ENCODE peak calls at places on chromosomes 13 and 19, in five cellular contexts. L, R, X, N and E are unnamed samples.

GRCh38 chr19:47023448-47023794 is 3.8 kb downstream of the NPAS1 start:
- DNase-seq in L (no peak), R (no peak), X (no peak), N (no peak), E (no peak)

GRCh38 chr19:18744019-18744418 is 47.1 kb downstream of the COMP start:
- DNase-seq in L (no peak), R (no peak), X (no peak), N (no peak), E (no peak)

GRCh38 chr13:40786568-40786996 is 2.8 kb upstream of the SLC25A15 start:
- DNase-seq in L (peak), R (no peak), X (no peak), N (peak), E (no peak)

GRCh38 chr13:72983085-72983768 is 75.6 kb upstream of the KLF5 start:
- DNase-seq in L (peak), R (no peak), X (no peak), N (no peak), E (peak)

GRCh38 chr13:57588639-57589038 is 42.9 kb upstream of the PCDH17 start:
- DNase-seq in L (no peak), R (no peak), X (no peak), N (no peak), E (no peak)

GRCh38 chr19:14434543-14435319 is 1.6 kb downstream of the PKN1 start:
- DNase-seq in L (peak), R (peak), X (no peak), N (peak), E (peak)

GRCh38 chr13:94712812-94713555 is 639 bp upstream of the SOX21 start:
- DNase-seq in L (no peak), R (peak), X (no peak), N (no peak), E (peak)

GRCh38 chr13:61086052-61086451 is 329.6 kb downstream of the PCDH20 start:
- DNase-seq in L (no peak), R (no peak), X (no peak), N (no peak), E (no peak)

GRCh38 chr19:11881151-11881800 is 6.3 kb upstream of the ZNF69 start:
- DNase-seq in L (peak), R (peak), X (peak), N (peak), E (peak)

DNA sequence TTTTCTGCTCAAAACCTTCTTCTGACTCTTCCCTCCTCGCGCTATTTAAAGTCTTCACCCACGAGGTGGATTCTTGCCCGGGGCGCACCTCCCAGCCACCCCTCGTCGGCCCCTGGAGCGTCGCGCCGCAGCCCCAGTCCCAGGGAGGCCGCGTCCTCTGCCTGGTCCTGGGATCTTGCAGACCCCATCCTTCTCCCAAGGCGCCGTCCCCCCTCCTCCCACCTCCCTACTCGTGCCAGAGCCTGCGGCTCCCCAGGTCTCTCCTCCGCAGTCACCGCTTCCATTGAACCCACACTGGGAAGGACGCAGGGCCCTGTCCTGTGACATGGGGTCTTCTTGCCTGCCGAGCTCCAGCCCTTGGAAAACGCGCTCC is 472 bp downstream of the ZNF808 start:
- DNase-seq in L (no peak), R (peak), X (no peak), N (peak), E (no peak)
- TF ChIP-seq JUND in L (no peak), R (no peak), X (no peak), N (no peak), E (no peak)

GRCh38 chr19:10114651-10115391 is 3.3 kb downstream of the P2RY11 start:
- DNase-seq in L (no peak), R (peak), X (no peak), N (no peak), E (no peak)
- TF ChIP-seq JUND in L (no peak), R (peak), X (no peak), N (no peak), E (no peak)

GRCh38 chr13:32893176-32893575 is 123.0 kb upstream of the KL start:
- DNase-seq in L (no peak), R (no peak), X (no peak), N (no peak), E (no peak)

GRCh38 chr13:32895296-32895695 is 120.9 kb upstream of the KL start:
- DNase-seq in L (no peak), R (no peak), X (no peak), N (no peak), E (no peak)

GRCh38 chr13:32897296-32897695 is 118.9 kb upstream of the KL start:
- DNase-seq in L (no peak), R (no peak), X (no peak), N (no peak), E (no peak)

GRCh38 chr13:32889986-32890565 is 126.1 kb upstream of the KL start:
- DNase-seq in L (no peak), R (no peak), X (no peak), N (no peak), E (no peak)

DNA sequence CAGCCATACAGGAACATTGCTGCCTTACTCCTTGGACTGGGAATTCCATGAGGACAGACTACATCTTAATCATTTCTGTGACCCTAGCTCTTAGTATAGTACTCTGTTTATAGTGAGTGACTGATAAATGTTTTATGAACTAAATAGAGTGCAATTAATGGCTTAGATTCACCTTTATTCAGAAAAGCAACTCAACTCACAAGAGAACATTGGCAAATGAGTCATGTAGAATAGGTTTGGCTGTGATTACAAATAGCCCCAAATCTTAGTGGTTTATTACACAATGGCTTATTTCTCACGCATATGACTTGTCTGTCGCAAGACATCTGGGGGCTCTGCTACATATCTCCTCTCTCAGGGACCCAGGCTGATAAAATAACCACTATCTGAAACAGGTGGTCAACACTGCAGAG is 121.6 kb upstream of the KL start:
- DNase-seq in L (no peak), R (no peak), X (no peak), N (no peak), E (no peak)
- TF ChIP-seq JUND in L (no peak), R (no peak), X (no peak), N (no peak), E (no peak)

DNA sequence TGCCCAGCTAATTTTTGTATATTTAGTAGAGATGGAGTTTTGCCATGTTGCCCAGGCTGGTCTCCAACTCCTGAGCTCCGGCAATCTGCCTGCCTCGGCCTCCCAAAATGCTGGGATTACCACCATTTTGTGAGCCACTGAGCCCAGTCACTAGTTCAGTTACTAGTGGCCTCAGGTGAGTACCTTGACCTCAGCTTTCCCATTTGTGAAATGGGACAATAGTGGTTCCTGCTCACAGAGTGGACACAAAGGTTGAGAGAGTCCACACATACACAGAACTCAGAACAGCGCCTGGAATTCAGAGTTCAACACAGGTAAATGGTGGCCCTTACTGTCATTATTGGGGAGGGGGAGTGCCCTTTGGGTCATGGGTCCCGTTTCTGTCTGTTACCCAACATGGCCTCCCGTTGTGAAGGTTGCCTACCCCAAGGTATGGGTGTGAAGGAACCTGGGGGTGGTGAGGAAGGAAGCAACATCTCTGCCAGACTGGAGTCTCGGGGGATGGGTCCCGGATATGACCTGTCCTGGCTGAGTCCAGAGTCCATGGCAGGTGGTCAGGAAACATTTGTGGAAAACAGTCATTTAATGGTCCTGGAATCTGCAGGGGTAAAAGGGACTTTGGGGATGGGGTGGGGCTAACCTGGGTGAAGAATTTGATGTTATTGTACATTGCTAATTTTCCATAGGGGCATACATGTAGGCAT is 11.7 kb upstream of the IRGC start:
- DNase-seq in L (peak), R (no peak), X (no peak), N (no peak), E (no peak)
- TF ChIP-seq JUND in L (no peak), R (no peak), X (no peak), N (no peak), E (no peak)

DNA sequence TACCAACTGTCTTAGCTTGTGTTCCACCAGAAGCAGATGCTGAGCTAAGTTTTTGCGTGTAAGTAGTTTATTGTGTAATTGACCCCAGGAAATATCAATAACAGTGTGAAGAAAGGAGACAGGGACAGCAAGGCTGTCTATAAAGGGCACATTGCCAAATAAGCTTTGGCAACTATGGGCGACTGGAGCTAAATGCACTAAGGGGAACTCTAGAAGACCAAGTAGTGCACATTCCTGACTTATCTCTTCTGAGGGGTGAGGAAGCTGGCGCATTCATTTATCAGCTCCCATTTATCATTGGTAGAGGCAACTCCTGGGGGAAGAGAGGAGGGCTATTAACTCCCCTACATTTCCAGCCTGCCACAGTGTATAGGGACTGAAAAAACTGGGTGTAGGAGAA is 135.0 kb downstream of the DLEU7 start:
- DNase-seq in L (no peak), R (no peak), X (no peak), N (no peak), E (no peak)
- TF ChIP-seq JUND in L (no peak), R (no peak), X (no peak), N (no peak), E (no peak)

GRCh38 chr13:63693696-63694095 is 2278.0 kb upstream of the PCDH20 start:
- DNase-seq in L (no peak), R (no peak), X (no peak), N (no peak), E (no peak)

GRCh38 chr13:63699948-63700347 is 2284.3 kb upstream of the PCDH20 start:
- DNase-seq in L (no peak), R (no peak), X (no peak), N (no peak), E (no peak)

GRCh38 chr13:63700366-63700765 is 2284.7 kb upstream of the PCDH20 start:
- DNase-seq in L (no peak), R (no peak), X (no peak), N (no peak), E (no peak)

GRCh38 chr13:63691474-63691873 is 2275.8 kb upstream of the PCDH20 start:
- DNase-seq in L (no peak), R (peak), X (no peak), N (no peak), E (no peak)

GRCh38 chr13:63696055-63696454 is 2280.4 kb upstream of the PCDH20 start:
- DNase-seq in L (no peak), R (no peak), X (no peak), N (no peak), E (no peak)
- TF ChIP-seq JUND in L (no peak), R (no peak), X (no peak), N (no peak), E (no peak)

DNA sequence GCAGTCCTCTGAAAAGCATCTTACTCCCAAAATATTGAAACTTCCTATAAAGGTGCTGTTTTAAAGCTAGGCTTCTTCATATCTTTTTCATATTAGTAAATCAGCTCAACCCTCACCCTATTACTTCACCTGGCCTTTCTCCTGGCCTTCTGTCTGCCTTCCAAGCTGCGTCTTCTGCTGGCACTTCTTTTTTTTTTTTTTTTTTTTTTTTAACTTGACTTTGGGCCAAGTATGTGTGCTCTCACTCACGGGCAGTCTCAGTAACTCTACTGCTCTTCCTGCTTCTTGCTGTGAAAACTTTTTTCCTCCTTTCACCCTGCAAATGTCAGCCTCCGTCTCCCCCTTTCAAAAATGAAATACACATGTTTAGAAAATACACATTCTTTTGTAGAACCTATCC is 41.2 kb upstream of the KCTD4 start:
- DNase-seq in L (no peak), R (peak), X (no peak), N (no peak), E (no peak)
- TF ChIP-seq JUND in L (no peak), R (peak), X (no peak), N (no peak), E (no peak)